ENCODE peak calls at places on chromosomes 3 and 15, in seven cellular contexts. C is endodermal cell, V is SJSA1, T is A549, D is right lobe of liver, L is IMR-90, K is psoas muscle. W is an unnamed sample.

GRCh38 chr3:18405141-18405540 is 20.0 kb downstream of the SATB1 start:
- DNase-seq in C (no peak), V (no peak), T (no peak), D (no peak), L (no peak), K (no peak), W (no peak)

GRCh38 chr3:65473746-65474145 is 565.0 kb downstream of the MAGI1 start:
- DNase-seq in C (no peak), V (no peak), T (no peak), D (no peak), L (peak; percentile 47), K (no peak), W (no peak)

GRCh38 chr15:90883971-90884718 is at the start of gene FES:
- DNase-seq in C (peak; percentile 89), V (no peak), T (no peak), D (peak; percentile 81), L (peak; percentile 46), K (peak; percentile 83), W (no peak)

GRCh38 chr15:67481680-67482079 is 39.3 kb upstream of the C15orf61 start:
- DNase-seq in C (no peak), V (no peak), T (no peak), D (no peak), L (no peak), K (no peak), W (peak; percentile 70)

GRCh38 chr15:27358751-27359434 is 387.9 kb downstream of the GABRG3 start:
- DNase-seq in C (peak; percentile 83), V (no peak), T (peak; percentile 16), D (no peak), L (no peak), K (no peak), W (peak; percentile 8)

GRCh38 chr15:37616215-37616614 is 318.2 kb upstream of the TMCO5A start:
- DNase-seq in C (no peak), V (no peak), T (no peak), D (no peak), L (no peak), K (no peak), W (no peak)

GRCh38 chr15:57485869-57486268 is 105.8 kb upstream of the MYZAP start:
- DNase-seq in C (peak; percentile 89), V (peak; percentile 72), T (peak; percentile 88), D (no peak), L (peak; percentile 83), K (no peak), W (no peak)

GRCh38 chr3:45032113-45032512 is 6.0 kb downstream of the CLEC3B start:
- DNase-seq in C (no peak), V (no peak), T (no peak), D (no peak), L (no peak), K (no peak), W (no peak)

GRCh38 chr3:58613236-58614132 is 36.3 kb upstream of the FAM107A start:
- DNase-seq in C (no peak), V (no peak), T (no peak), D (peak; percentile 82), L (no peak), K (no peak), W (no peak)

GRCh38 chr3:120145498-120146285 is 51.4 kb upstream of the GSK3B start:
- DNase-seq in C (no peak), V (peak; percentile 59), T (peak; percentile 61), D (no peak), L (peak; percentile 41), K (no peak), W (no peak)

GRCh38 chr15:52528465-52529288 is at the start of gene MYO5A:
- DNase-seq in C (peak; percentile 90), V (peak; percentile 72), T (peak; percentile 77), D (peak; percentile 69), L (peak; percentile 71), K (peak; percentile 89), W (peak; percentile 58)

GRCh38 chr3:42509111-42509510 is 6.7 kb downstream of the VIPR1 start:
- DNase-seq in C (peak; percentile 32), V (no peak), T (no peak), D (peak; percentile 23), L (no peak), K (peak; percentile 4), W (no peak)

GRCh38 chr3:118932822-118933558 is 101.7 kb downstream of the IGSF11 start:
- DNase-seq in C (no peak), V (no peak), T (no peak), D (peak; percentile 50), L (no peak), K (peak; percentile 87), W (no peak)

GRCh38 chr3:77795013-77795412 is 755.1 kb downstream of the ROBO2 start:
- DNase-seq in C (peak; percentile 84), V (no peak), T (no peak), D (no peak), L (no peak), K (no peak), W (no peak)

GRCh38 chr3:71576966-71577459 is 6.5 kb downstream of the FOXP1 start:
- DNase-seq in C (no peak), V (no peak), T (no peak), D (no peak), L (no peak), K (no peak), W (no peak)

GRCh38 chr15:101618861-101619614 is 33.1 kb downstream of the TM2D3 start:
- DNase-seq in C (no peak), V (no peak), T (no peak), D (no peak), L (no peak), K (no peak), W (no peak)

GRCh38 chr15:31867536-31868442 is 162.5 kb upstream of the CHRNA7 start:
- DNase-seq in C (peak; percentile 91), V (no peak), T (peak; percentile 82), D (no peak), L (peak; percentile 38), K (peak; percentile 76), W (peak; percentile 56)

GRCh38 chr3:177069514-177070329 is 127.6 kb downstream of the TBL1XR1 start:
- DNase-seq in C (no peak), V (no peak), T (no peak), D (no peak), L (peak; percentile 75), K (no peak), W (no peak)

GRCh38 chr3:156742401-156742800 is 68.0 kb downstream of the TIPARP start:
- DNase-seq in C (no peak), V (no peak), T (no peak), D (no peak), L (no peak), K (no peak), W (no peak)

GRCh38 chr3:54939591-54940300 is 11.9 kb upstream of the LRTM1 start:
- DNase-seq in C (no peak), V (no peak), T (no peak), D (no peak), L (peak; percentile 60), K (no peak), W (no peak)

GRCh38 chr3:159260049-159260662 is 458.3 kb downstream of the MFSD1 start:
- DNase-seq in C (peak; percentile 71), V (peak; percentile 16), T (peak; percentile 65), D (peak; percentile 52), L (peak; percentile 77), K (no peak), W (peak; percentile 51)

GRCh38 chr3:14092464-14092863 is 32.2 kb downstream of the CHCHD4 start:
- DNase-seq in C (no peak), V (no peak), T (no peak), D (no peak), L (no peak), K (no peak), W (no peak)

GRCh38 chr3:81823882-81824395 is 62.5 kb upstream of the GBE1 start:
- DNase-seq in C (no peak), V (no peak), T (no peak), D (no peak), L (no peak), K (no peak), W (no peak)

GRCh38 chr15:69782809-69783208 is 314.9 kb downstream of the TLE3 start:
- DNase-seq in C (no peak), V (no peak), T (no peak), D (no peak), L (no peak), K (no peak), W (peak; percentile 67)

GRCh38 chr3:179726075-179726742 is 73.4 kb downstream of the USP13 start:
- DNase-seq in C (no peak), V (no peak), T (no peak), D (no peak), L (no peak), K (no peak), W (no peak)

GRCh38 chr15:99438691-99439523 is 126.9 kb upstream of the MEF2A start:
- DNase-seq in C (peak; percentile 42), V (no peak), T (no peak), D (peak; percentile 21), L (no peak), K (peak; percentile 45), W (peak; percentile 34)

GRCh38 chr3:10516835-10517465 is 11.6 kb upstream of the ATP2B2 start:
- DNase-seq in C (peak; percentile 54), V (no peak), T (no peak), D (peak; percentile 37), L (no peak), K (no peak), W (no peak)

GRCh38 chr3:137988982-137989381 is 21.0 kb upstream of the CLDN18 start:
- DNase-seq in C (no peak), V (no peak), T (no peak), D (no peak), L (no peak), K (no peak), W (no peak)

GRCh38 chr3:165607221-165607620 is 230.0 kb downstream of the BCHE start:
- DNase-seq in C (no peak), V (no peak), T (no peak), D (no peak), L (no peak), K (no peak), W (no peak)

GRCh38 chr3:118972974-118973373 is 61.7 kb downstream of the IGSF11 start:
- DNase-seq in C (peak; percentile 49), V (no peak), T (no peak), D (no peak), L (no peak), K (no peak), W (no peak)

GRCh38 chr3:122263974-122264588 is 61.0 kb upstream of the CSTA start:
- DNase-seq in C (no peak), V (no peak), T (no peak), D (no peak), L (no peak), K (no peak), W (no peak)
- H3K4me3 ChIP-seq in C (no peak overlapping the region), V (no peak overlapping the region), T (no peak overlapping the region), D (no peak overlapping the region), L (no peak overlapping the region), K (no peak overlapping the region), W (no peak overlapping the region)

GRCh38 chr3:149224736-149225594 is 3.3 kb upstream of the CP start:
- DNase-seq in C (no peak), V (peak; percentile 49), T (peak; percentile 86), D (peak; percentile 79), L (peak; percentile 92), K (no peak), W (no peak)
- H3K4me3 ChIP-seq in C (no peak overlapping the region), V (peak overlapping the region; percentile 36), T (peak overlapping the region; percentile 31), D (peak overlapping the region; percentile 20), L (peak overlapping the region; percentile 54), K (peak overlapping the region; percentile 56), W (no peak overlapping the region)

GRCh38 chr3:122907471-122907870 is 112.6 kb downstream of the SLC49A4 start:
- DNase-seq in C (peak; percentile 24), V (no peak), T (no peak), D (no peak), L (no peak), K (no peak), W (no peak)
- H3K4me3 ChIP-seq in C (no peak overlapping the region), V (no peak overlapping the region), T (no peak overlapping the region), D (no peak overlapping the region), L (no peak overlapping the region), K (no peak overlapping the region), W (no peak overlapping the region)

GRCh38 chr15:74460298-74460697 is 662 bp downstream of the UBL7 start:
- DNase-seq in C (no peak), V (no peak), T (no peak), D (no peak), L (no peak), K (no peak), W (no peak)
- H3K4me3 ChIP-seq in C (peak overlapping the region; percentile 90), V (peak overlapping the region; percentile 53), T (peak overlapping the region; percentile 73), D (peak overlapping the region; percentile 82), L (peak overlapping the region; percentile 84), K (peak overlapping the region; percentile 96), W (peak overlapping the region; percentile 81)

W was measured in Jurkat, Clone E6-1.